ENCODE peak calls at places on chromosome 4, in nine cellular contexts. L is transverse colon, V is A549, C is H1, I is upper lobe of left lung, Y is endothelial cell of umbilical vein, R is thyroid gland, W is NB4, K is uterus. Q is an unnamed sample.

GRCh38 chr4:37389967-37390580 is 145.5 kb downstream of the NWD2 start:
- DNase-seq in L (peak), V (peak), C (no peak), I (no peak), Y (peak), R (peak), W (peak), K (no peak), Q (no peak)

GRCh38 chr4:2648159-2648814 is 107.8 kb downstream of the TNIP2 start:
- DNase-seq in L (no peak), V (no peak), C (no peak), I (peak), Y (no peak), R (no peak), W (no peak), K (no peak), Q (no peak)

GRCh38 chr4:140267576-140267975 is 105.9 kb upstream of the SCOC start:
- DNase-seq in L (no peak), V (no peak), C (no peak), I (no peak), Y (peak), R (no peak), W (no peak), K (no peak), Q (no peak)

GRCh38 chr4:15636818-15637217 is 18.3 kb downstream of the FBXL5 start:
- DNase-seq in L (no peak), V (no peak), C (no peak), I (no peak), Y (no peak), R (no peak), W (no peak), K (no peak), Q (no peak)

GRCh38 chr4:104901438-104901837 is 245.2 kb upstream of the TET2 start:
- DNase-seq in L (no peak), V (no peak), C (peak), I (no peak), Y (no peak), R (peak), W (peak), K (no peak), Q (no peak)

GRCh38 chr4:89939994-89940393 is 45.3 kb downstream of the MMRN1 start:
- DNase-seq in L (no peak), V (no peak), C (no peak), I (no peak), Y (peak), R (peak), W (no peak), K (no peak), Q (no peak)

GRCh38 chr4:3460926-3461325 is 2.2 kb upstream of the DOK7 start:
- DNase-seq in L (no peak), V (no peak), C (no peak), I (no peak), Y (no peak), R (no peak), W (no peak), K (no peak), Q (no peak)

GRCh38 chr4:164937576-164938270 is 39.7 kb downstream of the TRIM61 start:
- DNase-seq in L (no peak), V (no peak), C (no peak), I (no peak), Y (no peak), R (peak), W (no peak), K (no peak), Q (no peak)

GRCh38 chr4:138890921-138891570 is 124.5 kb upstream of the NOCT start:
- DNase-seq in L (no peak), V (no peak), C (no peak), I (no peak), Y (no peak), R (no peak), W (no peak), K (no peak), Q (no peak)

GRCh38 chr4:111945014-111945413 is 200.2 kb upstream of the FAM241A start:
- DNase-seq in L (no peak), V (no peak), C (no peak), I (no peak), Y (no peak), R (no peak), W (peak), K (no peak), Q (no peak)

GRCh38 chr4:128846063-128846462 is 36.6 kb downstream of the JADE1 start:
- DNase-seq in L (no peak), V (peak), C (no peak), I (no peak), Y (no peak), R (no peak), W (no peak), K (no peak), Q (no peak)

GRCh38 chr4:5365071-5366008 is 314.1 kb downstream of the STK32B start:
- DNase-seq in L (peak), V (peak), C (peak), I (no peak), Y (peak), R (peak), W (peak), K (no peak), Q (peak)

GRCh38 chr4:81919238-81919637 is 447.5 kb upstream of the RASGEF1B start:
- DNase-seq in L (no peak), V (peak), C (no peak), I (no peak), Y (peak), R (no peak), W (peak), K (no peak), Q (no peak)

DNA sequence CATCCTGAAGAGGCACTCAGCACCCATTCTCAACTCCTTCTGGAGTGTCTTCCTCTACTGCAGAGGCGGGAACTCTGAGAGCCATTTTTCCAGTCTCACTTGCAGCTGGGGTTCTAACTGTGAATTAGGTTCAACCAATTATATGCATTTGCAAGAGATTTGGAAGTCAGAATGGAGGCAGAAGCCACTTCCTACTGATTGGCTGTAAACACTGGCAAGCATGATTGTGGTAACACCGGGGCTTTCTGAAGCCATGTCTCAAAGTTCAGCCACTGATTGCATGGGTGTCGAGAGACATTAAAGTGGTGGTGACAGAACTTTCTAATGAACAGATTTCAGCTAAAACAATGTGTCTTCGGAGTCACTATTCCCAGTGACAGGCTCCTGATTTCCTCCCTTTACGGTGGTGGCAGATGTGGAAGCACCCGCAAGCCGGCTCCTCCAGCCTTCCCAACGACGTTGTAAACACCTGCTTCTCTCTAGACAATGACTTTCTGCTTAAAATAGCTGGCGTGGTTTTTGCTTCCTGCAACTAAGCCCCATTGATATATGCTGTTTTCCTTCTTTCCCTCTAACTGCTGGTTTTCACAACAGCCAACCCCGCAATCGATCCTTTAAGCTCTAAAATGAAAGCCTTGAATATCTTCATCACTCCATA is 92.0 kb downstream of the IRF2 start:
- DNase-seq in L (peak), V (no peak), C (no peak), I (no peak), Y (peak), R (peak), W (peak), K (no peak), Q (no peak)
- TF ChIP-seq POLR2A in L (no peak), V (no peak), C (no peak), I (no peak), Y (no peak), R (no peak), W (no peak), K (no peak), Q (no peak)

GRCh38 chr4:151692821-151693504 is 67.8 kb downstream of the GATB start:
- DNase-seq in L (no peak), V (no peak), C (no peak), I (no peak), Y (peak), R (peak), W (no peak), K (no peak), Q (no peak)

GRCh38 chr4:151690884-151691283 is 69.9 kb downstream of the GATB start:
- DNase-seq in L (no peak), V (no peak), C (no peak), I (no peak), Y (no peak), R (no peak), W (no peak), K (no peak), Q (no peak)

GRCh38 chr4:151690164-151690856 is 70.5 kb downstream of the GATB start:
- DNase-seq in L (no peak), V (no peak), C (no peak), I (no peak), Y (peak), R (peak), W (no peak), K (no peak), Q (no peak)

GRCh38 chr4:151692443-151692782 is 68.4 kb downstream of the GATB start:
- DNase-seq in L (no peak), V (no peak), C (no peak), I (no peak), Y (no peak), R (no peak), W (no peak), K (no peak), Q (no peak)

GRCh38 chr4:151691639-151692442 is 69.0 kb downstream of the GATB start:
- DNase-seq in L (no peak), V (no peak), C (no peak), I (no peak), Y (no peak), R (no peak), W (no peak), K (no peak), Q (no peak)
- TF ChIP-seq POLR2A in L (no peak), V (no peak), C (no peak), I (no peak), Y (no peak), R (no peak), W (no peak), K (no peak), Q (no peak)

GRCh38 chr4:183098723-183099536 is at the start of gene WWC2:
- DNase-seq in L (peak), V (peak), C (peak), I (peak), Y (peak), R (peak), W (peak), K (peak), Q (peak)
- TF ChIP-seq POLR2A in L (peak), V (peak), C (peak), I (peak), Y (peak), R (peak), W (peak), K (peak), Q (no peak)

GRCh38 chr4:185534850-185535761 is at the start of gene PDLIM3:
- DNase-seq in L (peak), V (no peak), C (no peak), I (peak), Y (peak), R (peak), W (no peak), K (peak), Q (peak)

GRCh38 chr4:185535818-185536729 is 767 bp upstream of the PDLIM3 start:
- DNase-seq in L (peak), V (no peak), C (no peak), I (no peak), Y (peak), R (peak), W (no peak), K (peak), Q (peak)

GRCh38 chr4:185532795-185533324 is 2.4 kb downstream of the PDLIM3 start:
- DNase-seq in L (no peak), V (no peak), C (no peak), I (no peak), Y (no peak), R (no peak), W (no peak), K (no peak), Q (no peak)

GRCh38 chr4:185532327-185532726 is 3.0 kb downstream of the PDLIM3 start:
- DNase-seq in L (no peak), V (no peak), C (no peak), I (no peak), Y (no peak), R (no peak), W (no peak), K (no peak), Q (no peak)

GRCh38 chr4:185534534-185534849 is 815 bp downstream of the PDLIM3 start:
- DNase-seq in L (no peak), V (no peak), C (no peak), I (no peak), Y (peak), R (no peak), W (no peak), K (no peak), Q (no peak)
- TF ChIP-seq POLR2A in L (no peak), V (no peak), C (no peak), I (no peak), Y (no peak), R (no peak), W (no peak), K (no peak), Q (no peak)